ENCODE peak calls at places on chromosomes 6 and 20, in ten cellular contexts. M is stomach; L is pancreas; T is CD8-positive, alpha-beta T cell; S is bronchial epithelial cell; J is left lung; N is SK-N-SH; Q is psoas muscle; W is Peyer's patch; O is cardiac muscle cell. D is an unnamed sample. For H3K36me3, the result is how much of the 10 kb centered on the place peaks cover.

GRCh38 chr20:49245921-49246740 is 26.9 kb downstream of the DDX27 start:
- DNase-seq in M (no peak), L (no peak), T (no peak), S (peak), J (no peak), N (peak), Q (no peak), W (no peak), O (peak), D (no peak)

GRCh38 chr6:37987008-37987407 is 167.5 kb downstream of the ZFAND3 start:
- DNase-seq in M (no peak), L (no peak), T (no peak), S (peak), J (no peak), N (no peak), Q (no peak), W (no peak), O (peak), D (no peak)

GRCh38 chr20:59988141-59988540 is 29.9 kb downstream of the CDH26 start:
- DNase-seq in M (peak), L (peak), T (no peak), S (peak), J (peak), N (no peak), Q (peak), W (no peak), O (no peak), D (no peak)

GRCh38 chr6:2103644-2104523 is 141.5 kb downstream of the GMDS start:
- DNase-seq in M (no peak), L (no peak), T (no peak), S (peak), J (no peak), N (peak), Q (no peak), W (no peak), O (peak), D (no peak)

GRCh38 chr6:9204171-9204570 is 768.8 kb upstream of the SLC35B3 start:
- DNase-seq in M (no peak), L (peak), T (no peak), S (peak), J (no peak), N (no peak), Q (no peak), W (no peak), O (peak), D (no peak)

GRCh38 chr6:25487012-25487411 is 165.0 kb upstream of the SCGN start:
- DNase-seq in M (no peak), L (no peak), T (no peak), S (no peak), J (no peak), N (no peak), Q (no peak), W (no peak), O (no peak), D (no peak)

GRCh38 chr6:106975699-106976032 is 1.1 kb upstream of the CD24 start:
- DNase-seq in M (no peak), L (no peak), T (no peak), S (peak), J (no peak), N (peak), Q (no peak), W (no peak), O (peak), D (no peak)

GRCh38 chr6:96899019-96899418 is 1.3 kb upstream of the NDUFAF4 start:
- DNase-seq in M (no peak), L (no peak), T (no peak), S (peak), J (no peak), N (peak), Q (no peak), W (no peak), O (peak), D (no peak)

GRCh38 chr6:28218312-28219248 is 6.5 kb upstream of the ZSCAN9 start:
- DNase-seq in M (peak), L (peak), T (no peak), S (no peak), J (peak), N (peak), Q (peak), W (peak), O (peak), D (peak)

GRCh38 chr6:30322527-30323501 is 3.9 kb upstream of the TRIM39 start:
- DNase-seq in M (no peak), L (no peak), T (no peak), S (no peak), J (no peak), N (no peak), Q (peak), W (no peak), O (peak), D (no peak)

GRCh38 chr20:63556873-63557478 is 3.0 kb downstream of the FNDC11 start:
- DNase-seq in M (no peak), L (no peak), T (no peak), S (no peak), J (no peak), N (no peak), Q (no peak), W (no peak), O (no peak), D (no peak)

GRCh38 chr20:13222319-13222716 is 1.2 kb downstream of the ISM1 start:
- DNase-seq in M (no peak), L (no peak), T (no peak), S (no peak), J (no peak), N (no peak), Q (no peak), W (no peak), O (no peak), D (no peak)

GRCh38 chr6:46352541-46353267 is 138.5 kb downstream of the RCAN2 start:
- DNase-seq in M (no peak), L (no peak), T (no peak), S (no peak), J (no peak), N (no peak), Q (no peak), W (no peak), O (no peak), D (no peak)

GRCh38 chr6:63306446-63306845 is 13.3 kb downstream of the LGSN start:
- DNase-seq in M (no peak), L (no peak), T (no peak), S (no peak), J (no peak), N (no peak), Q (no peak), W (no peak), O (no peak), D (no peak)

GRCh38 chr6:56637640-56638039 is 5.0 kb downstream of the DST start:
- DNase-seq in M (no peak), L (no peak), T (no peak), S (peak), J (no peak), N (peak), Q (no peak), W (no peak), O (peak), D (no peak)

GRCh38 chr20:57659131-57659788 is 39.0 kb upstream of the ZBP1 start:
- DNase-seq in M (peak), L (peak), T (no peak), S (no peak), J (peak), N (peak), Q (no peak), W (no peak), O (no peak), D (peak)

GRCh38 chr20:43389231-43389630 is 68.5 kb upstream of the SRSF6 start:
- DNase-seq in M (no peak), L (no peak), T (no peak), S (no peak), J (no peak), N (no peak), Q (peak), W (no peak), O (peak), D (no peak)

GRCh38 chr6:15642276-15642675 is 20.6 kb downstream of the DTNBP1 start:
- DNase-seq in M (no peak), L (no peak), T (no peak), S (no peak), J (no peak), N (no peak), Q (no peak), W (no peak), O (peak), D (no peak)
- TF ChIP-seq CTCF in M (no peak), L (no peak), T (no peak), S (peak), J (no peak), N (no peak), Q (no peak), W (no peak), O (peak), D (no peak)

GRCh38 chr20:38434770-38435554 is at the start of gene SNHG17:
- DNase-seq in M (peak), L (peak), T (peak), S (peak), J (peak), N (peak), Q (peak), W (peak), O (peak), D (peak)

GRCh38 chr20:38434310-38434741 is 802 bp downstream of the SNHG17 start:
- DNase-seq in M (no peak), L (no peak), T (no peak), S (no peak), J (no peak), N (peak), Q (no peak), W (peak), O (peak), D (no peak)

GRCh38 chr20:38433304-38433972 is 1.7 kb downstream of the SNHG17 start:
- DNase-seq in M (no peak), L (no peak), T (no peak), S (no peak), J (no peak), N (no peak), Q (no peak), W (no peak), O (no peak), D (no peak)

GRCh38 chr20:38430679-38431325 is 4.3 kb downstream of the SNHG17 start:
- DNase-seq in M (no peak), L (no peak), T (no peak), S (no peak), J (no peak), N (no peak), Q (no peak), W (no peak), O (no peak), D (no peak)

DNA sequence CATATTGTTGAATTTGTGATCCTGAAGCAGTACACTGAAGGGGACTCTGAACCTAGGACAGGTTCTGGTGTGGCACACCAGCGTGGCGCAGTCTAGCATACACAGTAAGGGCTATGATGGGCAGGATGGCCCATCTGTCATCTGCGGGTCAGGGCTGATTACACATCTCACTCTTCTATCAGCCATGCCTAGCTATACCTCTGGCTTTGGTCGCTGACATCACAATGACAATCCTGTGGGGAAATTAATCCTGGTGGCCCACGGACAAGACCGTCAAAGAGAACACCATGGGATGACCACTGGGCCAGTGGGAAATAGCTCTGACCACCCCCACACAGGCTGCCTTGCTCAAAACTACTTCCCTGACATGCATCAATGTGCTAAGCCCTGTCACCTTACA is 2.8 kb downstream of the SNHG17 start:
- DNase-seq in M (no peak), L (no peak), T (no peak), S (no peak), J (no peak), N (no peak), Q (no peak), W (no peak), O (no peak), D (no peak)
- H3K36me3 ChIP-seq in M (half or more), L (under half), T (under half), S (under half), J (half or more), N (half or more), Q (half or more), W (under half), O (half or more), D (under half)

GRCh38 chr6:31815025-31815838 is at the start of the genes HSPA1A and HSPA1L:
- DNase-seq in M (peak), L (peak), T (no peak), S (peak), J (peak), N (peak), Q (peak), W (peak), O (peak), D (peak)
- H3K4me3 ChIP-seq in M (peak), L (peak), T (peak), S (peak), J (peak), N (peak), Q (peak), W (peak), O (peak), D (peak)

DNA sequence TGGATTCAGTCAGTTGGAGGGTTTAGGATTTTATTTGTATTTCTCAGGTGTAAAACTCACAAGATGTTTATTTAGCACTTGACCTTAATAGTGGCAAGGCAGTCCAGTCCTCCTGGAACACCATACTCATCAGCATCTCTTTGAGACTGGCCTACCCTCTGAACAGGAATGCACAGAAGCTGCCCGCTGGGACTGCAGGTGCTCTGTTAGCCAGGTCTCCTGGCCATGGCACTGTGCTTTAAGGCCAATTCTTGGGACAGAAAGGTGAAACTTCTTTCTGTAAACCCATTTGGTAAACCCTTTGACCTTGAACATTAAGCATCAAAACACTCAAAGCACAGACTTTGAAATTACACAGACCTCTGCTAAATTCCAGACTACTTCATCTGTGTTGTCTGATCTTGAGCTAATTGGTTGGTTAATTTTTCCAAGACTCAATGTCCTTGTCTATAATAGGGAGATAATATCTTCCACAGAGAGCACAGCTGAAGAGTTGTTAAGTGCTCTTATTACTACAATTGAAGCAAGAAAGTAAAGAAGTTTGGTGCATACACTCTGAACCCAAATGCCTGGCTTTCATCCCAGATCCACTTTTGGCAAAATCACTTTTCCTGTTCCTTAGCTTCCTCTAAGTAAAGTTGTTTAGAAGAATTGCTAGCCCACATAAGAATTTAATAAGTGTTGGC is 54.9 kb upstream of the NT5E start:
- DNase-seq in M (no peak), L (no peak), T (no peak), S (no peak), J (no peak), N (no peak), Q (no peak), W (no peak), O (peak), D (no peak)
- TF ChIP-seq CTCF in M (no peak), L (no peak), T (no peak), S (no peak), J (no peak), N (no peak), Q (no peak), W (no peak), O (no peak), D (no peak)

DNA sequence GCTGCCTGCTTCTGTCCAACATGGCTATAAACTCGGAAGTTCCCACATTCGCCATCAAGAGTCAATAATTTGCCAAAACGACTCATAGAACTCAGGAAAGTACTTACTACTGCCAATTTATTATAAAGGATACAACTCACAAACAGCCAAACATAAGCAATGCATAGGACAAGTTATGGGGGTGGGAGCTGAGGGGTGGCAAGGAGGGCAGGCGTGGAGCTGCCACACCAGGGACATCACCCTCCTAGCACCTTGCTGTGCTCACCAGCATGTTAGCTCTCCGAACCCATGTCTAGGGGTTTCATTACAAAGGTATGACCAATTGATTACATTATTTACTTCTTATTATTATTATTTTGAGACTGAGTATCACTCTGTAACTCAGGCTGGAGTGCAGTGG is 12.4 kb downstream of the EIF2S2 start:
- DNase-seq in M (no peak), L (no peak), T (no peak), S (no peak), J (no peak), N (no peak), Q (no peak), W (no peak), O (no peak), D (no peak)
- H3K36me3 ChIP-seq in M (half or more), L (half or more), T (half or more), S (under half), J (half or more), N (half or more), Q (half or more), W (under half), O (half or more), D (under half)